ENCODE peak calls at places on chromosomes 7 and 10, in four cellular contexts. U is psoas muscle, V is mammary epithelial cell, B is pancreas. Y is an unnamed sample. For H3K9me3, the result is how much of the 10 kb centered on the place peaks cover.

GRCh38 chr7:19772323-19772722 is 1.1 kb downstream of the TMEM196 start:
- DNase-seq in B (no peak), V (peak), U (no peak), Y (no peak)

GRCh38 chr10:29735628-29736324 is 101.0 kb upstream of the SVIL start:
- DNase-seq in V (peak), U (peak), B (peak), Y (peak)

GRCh38 chr10:77582710-77583115 is 54.9 kb downstream of the KCNMA1 start:
- DNase-seq in V (peak), U (peak), B (peak), Y (no peak)

GRCh38 chr7:23759556-23760391 is 49.8 kb downstream of the STK31 start:
- DNase-seq in U (no peak), B (peak), V (peak), Y (no peak)

GRCh38 chr7:39603931-39604330 is 19.4 kb upstream of the RALA start:
- DNase-seq in B (no peak), U (no peak), V (no peak), Y (no peak)

GRCh38 chr7:27260211-27260610 is 17.6 kb downstream of the EVX1 start:
- DNase-seq in V (no peak), B (no peak), U (no peak), Y (no peak)

GRCh38 chr10:50506861-50507573 is 116.7 kb downstream of the SGMS1 start:
- DNase-seq in U (no peak), B (peak), V (no peak), Y (no peak)

GRCh38 chr7:20238754-20239324 is 21.7 kb upstream of the MACC1 start:
- DNase-seq in U (no peak), B (no peak), V (peak), Y (no peak)

GRCh38 chr10:101611506-101611905 is 23.4 kb downstream of the DPCD start:
- DNase-seq in U (no peak), V (no peak), B (no peak), Y (no peak)

GRCh38 chr7:31116615-31117014 is 64.5 kb downstream of the ADCYAP1R1 start:
- DNase-seq in B (no peak), V (no peak), U (no peak), Y (no peak)

GRCh38 chr10:129031233-129032150 is 435.5 kb upstream of the MGMT start:
- DNase-seq in V (peak), U (peak), B (peak), Y (peak)

GRCh38 chr7:140911746-140912145 is 13.0 kb downstream of the BRAF start:
- DNase-seq in U (no peak), B (no peak), V (peak), Y (no peak)

GRCh38 chr7:133255461-133255860 is 2.6 kb downstream of the EXOC4 start:
- DNase-seq in U (no peak), B (no peak), V (no peak), Y (no peak)

DNA sequence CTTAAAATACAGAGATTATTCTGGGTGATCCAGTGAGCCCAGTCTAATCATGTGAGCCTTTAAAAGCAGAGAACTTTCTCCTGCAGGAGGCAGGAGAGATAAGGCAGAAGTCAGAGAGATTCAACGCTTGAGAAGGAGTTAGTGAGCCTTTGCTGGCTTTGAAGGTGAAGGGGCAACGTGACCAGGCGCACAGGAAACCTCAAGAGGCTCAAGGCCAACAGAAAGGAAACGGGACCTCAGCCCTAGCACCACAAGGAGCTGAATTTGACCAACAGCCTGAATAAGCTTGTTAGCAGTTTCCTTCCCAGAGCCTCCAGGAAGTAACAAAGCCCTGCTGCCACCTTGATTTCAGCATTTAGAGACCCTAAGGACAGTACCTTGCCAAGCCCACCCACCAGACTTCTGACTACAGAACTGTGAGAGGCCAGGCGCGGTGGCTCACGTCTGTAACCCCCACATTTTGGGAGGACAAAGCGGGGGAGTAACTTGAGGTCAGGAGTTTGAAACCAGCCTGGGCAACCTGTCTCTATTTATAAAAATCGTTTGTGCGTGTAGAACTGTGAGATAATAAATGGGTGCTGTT is 87.3 kb upstream of the KAT6B start:
- DNase-seq in V (no peak), B (no peak), U (no peak), Y (no peak)
- TF ChIP-seq CTCF in V (no peak), B (no peak), U (no peak), Y (no peak)

GRCh38 chr10:80411681-80412230 is 3.4 kb downstream of the PRXL2A start:
- DNase-seq in U (no peak), B (no peak), V (peak), Y (no peak)

GRCh38 chr10:80411267-80411668 is 2.9 kb downstream of the PRXL2A start:
- DNase-seq in U (peak), B (peak), V (no peak), Y (no peak)

GRCh38 chr10:80413152-80413996 is 5.0 kb downstream of the PRXL2A start:
- DNase-seq in U (no peak), B (no peak), V (peak), Y (no peak)

GRCh38 chr10:80414126-80414898 is 6.0 kb downstream of the PRXL2A start:
- DNase-seq in V (no peak), B (no peak), U (no peak), Y (no peak)

GRCh38 chr10:80412521-80412920 is 4.2 kb downstream of the PRXL2A start:
- DNase-seq in V (no peak), U (no peak), B (no peak), Y (no peak)
- H3K27ac ChIP-seq in V (no peak), U (no peak), B (no peak), Y (no peak)

GRCh38 chr10:1316107-1316805 is 260.1 kb downstream of the WDR37 start:
- DNase-seq in V (no peak), U (no peak), B (no peak), Y (no peak)

GRCh38 chr10:1309237-1309968 is 253.2 kb downstream of the WDR37 start:
- DNase-seq in V (no peak), U (no peak), B (no peak), Y (no peak)

GRCh38 chr10:1308415-1308814 is 252.2 kb downstream of the WDR37 start:
- DNase-seq in V (no peak), U (no peak), B (no peak), Y (no peak)

GRCh38 chr10:1309969-1310789 is 254.0 kb downstream of the WDR37 start:
- DNase-seq in B (no peak), U (no peak), V (no peak), Y (no peak)

GRCh38 chr10:1311707-1312106 is 255.5 kb downstream of the WDR37 start:
- DNase-seq in U (no peak), V (no peak), B (no peak), Y (no peak)
- H3K9me3 ChIP-seq in U (under half), V (under half), B (under half), Y (under half)

DNA sequence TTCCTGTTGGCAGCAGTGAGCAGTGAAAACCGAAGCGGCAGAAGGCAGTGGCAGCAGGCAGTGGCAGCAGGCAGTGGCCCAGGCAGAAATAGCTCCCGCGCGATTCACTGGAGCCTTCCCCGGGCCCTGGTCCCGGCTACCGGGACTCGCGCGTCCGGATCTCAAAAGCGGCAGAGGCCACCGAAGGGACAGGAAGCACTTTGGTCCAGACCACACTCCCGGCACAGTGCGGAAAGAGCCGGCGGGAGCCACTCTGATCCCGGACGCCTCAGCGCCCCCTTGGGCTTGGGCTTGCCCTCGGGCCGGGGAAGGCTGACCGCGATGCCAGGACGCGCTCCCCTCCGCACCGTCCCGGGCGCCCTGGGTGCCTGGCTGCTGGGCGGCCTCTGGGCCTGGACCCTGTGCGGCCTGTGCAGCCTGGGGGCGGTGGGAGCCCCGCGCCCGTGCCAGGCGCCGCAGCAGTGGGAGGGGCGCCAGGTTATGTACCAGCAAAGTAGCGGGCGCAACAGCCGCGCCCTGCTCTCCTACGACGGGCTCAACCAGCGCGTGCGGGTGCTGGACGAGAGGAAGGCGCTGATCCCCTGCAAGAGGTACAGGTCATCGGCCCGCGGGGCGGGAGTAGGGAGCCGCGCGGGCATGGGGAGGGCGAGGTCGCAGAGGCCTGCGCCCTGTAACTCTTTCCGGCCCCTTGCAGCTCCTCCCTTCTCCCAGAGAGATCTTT is at the start of gene EPDR1:
- DNase-seq in V (peak), B (peak), U (peak), Y (no peak)
- TF ChIP-seq CTCF in V (no peak), B (no peak), U (peak), Y (no peak)

GRCh38 chr7:107251963-107252362 is 83.2 kb downstream of the HBP1 start:
- DNase-seq in B (no peak), V (no peak), U (no peak), Y (no peak)
- H3K27ac ChIP-seq in B (no peak), V (no peak), U (no peak), Y (no peak)

GRCh38 chr7:149510248-149510647 is 12.6 kb upstream of the ZNF746 start:
- DNase-seq in U (no peak), V (no peak), B (no peak), Y (no peak)

GRCh38 chr7:149505551-149505950 is 7.9 kb upstream of the ZNF746 start:
- DNase-seq in B (no peak), U (no peak), V (no peak), Y (no peak)

DNA sequence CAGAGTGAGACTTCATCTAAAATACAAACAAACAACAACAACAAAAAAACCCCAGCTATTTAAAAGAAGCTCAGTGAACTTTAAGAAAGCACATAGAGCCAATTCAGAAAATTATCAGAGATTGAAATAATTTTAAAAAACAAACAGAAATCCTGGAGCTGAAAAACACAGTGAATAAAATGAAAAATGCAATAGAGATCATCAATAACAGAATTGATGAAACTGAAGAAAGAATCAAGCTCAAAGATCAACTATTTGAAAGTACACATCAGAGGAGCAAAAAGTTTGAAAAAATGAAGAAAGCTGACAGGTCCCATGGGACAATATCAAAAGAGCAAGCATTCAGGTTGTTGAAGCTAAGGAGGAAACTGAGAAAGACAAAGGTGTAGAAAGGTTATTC is 12.2 kb upstream of the ZNF746 start:
- DNase-seq in U (no peak), V (no peak), B (no peak), Y (no peak)
- H3K9me3 ChIP-seq in U (under half), V (under half), B (under half), Y (under half)

GRCh38 chr10:82811621-82812020 is 936.6 kb downstream of the NRG3 start:
- DNase-seq in V (peak), B (no peak), U (no peak), Y (no peak)
- TF ChIP-seq CTCF in V (peak), B (peak), U (no peak), Y (no peak)

DNA sequence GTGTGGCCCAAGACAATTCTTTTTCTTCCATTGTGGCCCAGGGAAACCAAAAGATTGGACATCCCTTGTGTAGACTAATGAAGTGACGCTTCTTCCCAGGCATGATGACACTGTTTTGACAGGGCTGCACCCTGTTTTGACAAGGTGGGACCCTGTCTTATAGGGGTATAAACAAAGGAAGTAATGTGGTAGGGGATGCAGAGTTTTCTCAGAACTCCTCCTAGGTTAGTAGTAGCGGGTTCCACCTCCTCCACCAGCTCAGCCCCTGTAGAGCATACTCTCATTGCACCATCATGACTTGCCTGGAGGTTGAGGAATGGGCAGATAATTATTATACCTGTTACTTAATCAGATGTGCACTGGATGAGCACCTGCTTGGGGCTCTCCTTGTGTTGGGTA is 123.1 kb downstream of the CCNY start:
- DNase-seq in B (no peak), U (no peak), V (no peak), Y (no peak)
- H3K27ac ChIP-seq in B (no peak), U (no peak), V (no peak), Y (no peak)

GRCh38 chr10:133458710-133459453 is 5.1 kb downstream of the SCART1 start:
- DNase-seq in U (no peak), V (no peak), B (no peak), Y (no peak)
- H3K9me3 ChIP-seq in U (under half), V (under half), B (under half), Y (under half)

Y was measured in CD4-positive, alpha-beta T cell.